ENCODE peak calls at places on chromosomes 12 and 14, in ten cellular contexts. D, S, B, W, Q, U, K, P, M and H are unnamed samples.

GRCh38 chr12:67410246-67410645 is 141.1 kb downstream of the CAND1 start:
- DNase-seq in B (no peak), S (no peak), D (no peak), M (no peak), W (no peak), K (no peak), P (no peak), U (no peak), Q (no peak), H (no peak)

GRCh38 chr12:13727707-13728147 is 253.7 kb downstream of the GRIN2B start:
- DNase-seq in S (no peak), Q (no peak), W (no peak), D (no peak), K (no peak), P (no peak), U (no peak), B (no peak), M (no peak), H (no peak)

GRCh38 chr12:121107681-121108080 is 25.0 kb upstream of the P2RX7 start:
- DNase-seq in M (no peak), P (no peak), K (no peak), B (no peak), Q (peak), U (no peak), W (no peak), S (no peak), D (no peak), H (no peak)

GRCh38 chr14:21987937-21988336 is 314.3 kb upstream of the OR4E1 start:
- DNase-seq in M (no peak), U (no peak), D (no peak), S (no peak), Q (peak), W (no peak), K (peak), P (no peak), B (no peak), H (no peak)

GRCh38 chr14:104138098-104138890 is at the start of gene KIF26A:
- DNase-seq in U (no peak), D (no peak), K (no peak), P (peak), Q (no peak), S (peak), M (no peak), B (no peak), W (no peak), H (peak)

GRCh38 chr12:30725739-30726138 is 29.0 kb downstream of the CAPRIN2 start:
- DNase-seq in W (no peak), P (no peak), M (no peak), Q (peak), U (no peak), S (no peak), B (no peak), D (no peak), K (no peak), H (peak)

GRCh38 chr12:101939856-101940265 is 62.5 kb downstream of the DRAM1 start:
- DNase-seq in M (no peak), B (peak), P (peak), D (peak), K (peak), W (peak), S (peak), U (peak), Q (peak), H (peak)

GRCh38 chr12:94832780-94833760 is 170.4 kb downstream of the NDUFA12 start:
- DNase-seq in P (peak), B (peak), W (no peak), K (no peak), Q (peak), M (no peak), U (no peak), S (peak), D (peak), H (no peak)

GRCh38 chr14:79837699-79838098 is 373.6 kb downstream of the DIO2 start:
- DNase-seq in M (no peak), B (no peak), Q (no peak), W (no peak), K (no peak), D (no peak), S (no peak), P (no peak), U (no peak), H (no peak)

GRCh38 chr14:75513911-75514672 is 8.2 kb upstream of the BATF start:
- DNase-seq in W (no peak), B (no peak), D (peak), M (no peak), Q (no peak), U (no peak), P (no peak), S (no peak), K (no peak), H (no peak)

GRCh38 chr12:39102474-39103209 is 197.3 kb upstream of the CPNE8 start:
- DNase-seq in U (no peak), D (no peak), B (no peak), K (no peak), S (no peak), M (no peak), P (no peak), Q (no peak), W (no peak), H (no peak)

GRCh38 chr12:110590806-110591326 is 7.7 kb upstream of the PPTC7 start:
- DNase-seq in W (no peak), Q (peak), B (no peak), U (no peak), M (no peak), D (no peak), S (no peak), K (peak), P (no peak), H (no peak)

GRCh38 chr12:131963381-131963780 is 13.6 kb downstream of the EP400 start:
- DNase-seq in D (no peak), B (no peak), K (no peak), Q (no peak), M (no peak), S (no peak), W (no peak), P (no peak), U (no peak), H (no peak)

GRCh38 chr12:6434205-6435180 is 10.3 kb upstream of the CD27 start:
- DNase-seq in K (no peak), S (no peak), B (peak), M (no peak), P (no peak), D (no peak), W (no peak), Q (no peak), U (no peak), H (no peak)

GRCh38 chr14:76701981-76702380 is 59.3 kb upstream of the VASH1 start:
- DNase-seq in U (no peak), D (peak), Q (no peak), M (no peak), K (no peak), S (peak), P (no peak), W (no peak), B (no peak), H (no peak)

GRCh38 chr14:64061115-64061514 is 208.3 kb downstream of the SYNE2 start:
- DNase-seq in W (no peak), P (no peak), M (no peak), Q (no peak), S (no peak), U (no peak), K (no peak), D (no peak), B (no peak), H (no peak)

GRCh38 chr12:17108877-17109520 is 503.0 kb upstream of the LMO3 start:
- DNase-seq in W (no peak), M (no peak), D (no peak), S (no peak), P (no peak), U (no peak), K (no peak), B (no peak), Q (no peak), H (peak)

GRCh38 chr14:95699397-95699796 is 13.2 kb downstream of the TCL1B start:
- DNase-seq in S (no peak), W (no peak), K (no peak), Q (no peak), D (no peak), M (no peak), B (no peak), U (no peak), P (no peak), H (no peak)

GRCh38 chr12:48815281-48816110 is 2.8 kb upstream of the CACNB3 start:
- DNase-seq in B (peak), U (peak), W (peak), S (peak), Q (peak), K (peak), P (peak), M (no peak), D (peak), H (peak)

GRCh38 chr12:65740873-65741600 is 83.2 kb upstream of the HMGA2 start:
- DNase-seq in W (peak), M (peak), P (peak), K (peak), B (peak), Q (peak), S (peak), D (peak), U (no peak), H (peak)

GRCh38 chr14:105487449-105487985 is 831 bp downstream of the CRIP1 start:
- DNase-seq in U (no peak), S (no peak), M (no peak), B (no peak), Q (no peak), P (peak), K (no peak), D (peak), W (peak), H (no peak)

DNA sequence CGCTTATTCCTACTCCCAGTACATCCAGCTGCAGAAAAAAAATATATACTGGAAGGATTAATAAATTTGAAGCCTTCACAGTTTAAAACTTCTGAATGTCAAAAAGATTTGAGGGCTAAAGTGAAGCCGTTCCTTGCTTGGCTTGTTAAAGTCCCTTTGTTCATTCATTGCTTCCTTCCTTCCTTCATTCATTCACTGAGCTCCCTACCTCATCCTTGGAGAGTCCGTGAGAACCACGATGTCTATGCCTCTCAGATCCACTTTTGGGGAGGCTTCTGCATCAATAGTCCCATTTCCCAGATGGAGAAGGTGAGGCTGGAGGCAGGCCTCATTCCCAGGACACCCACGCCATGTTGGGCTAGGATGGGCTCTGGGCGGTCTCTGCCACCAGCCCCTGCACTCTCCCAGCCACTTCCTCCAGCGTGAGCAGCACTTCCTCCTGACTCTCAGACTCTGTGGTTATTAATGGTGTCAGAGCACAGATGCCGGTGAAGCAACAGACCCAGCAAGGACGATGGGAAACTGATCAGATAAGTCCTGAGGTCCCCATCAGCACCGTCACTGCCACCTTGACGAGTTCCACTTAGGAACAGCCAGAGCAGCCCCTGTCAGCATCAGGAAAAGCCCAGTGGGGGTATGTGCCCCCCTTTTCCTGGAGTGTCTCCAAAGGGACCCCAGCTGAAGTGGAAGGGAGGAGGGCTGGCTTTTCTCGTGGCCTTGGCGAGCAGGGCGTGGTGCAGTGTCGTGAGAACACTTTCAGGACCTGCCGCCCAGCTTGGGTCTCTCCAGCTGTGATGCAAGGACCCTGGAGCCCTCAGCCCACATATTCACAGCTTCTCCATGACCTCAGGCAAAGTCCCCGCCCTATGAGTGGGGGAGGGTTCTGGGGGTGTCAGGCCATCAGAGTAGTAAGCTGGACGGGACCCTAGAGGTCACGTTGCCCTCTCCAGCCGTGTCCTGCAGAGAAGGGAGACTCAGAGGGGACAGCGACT is 21.2 kb downstream of the ASB2 start:
- DNase-seq in M (no peak), P (no peak), Q (no peak), B (no peak), D (no peak), W (no peak), U (no peak), S (no peak), K (no peak), H (no peak)
- TF ChIP-seq POLR2A in M (peak), P (no peak), Q (no peak), B (no peak), D (no peak), W (no peak), U (no peak), S (no peak), K (no peak), H (no peak)

DNA sequence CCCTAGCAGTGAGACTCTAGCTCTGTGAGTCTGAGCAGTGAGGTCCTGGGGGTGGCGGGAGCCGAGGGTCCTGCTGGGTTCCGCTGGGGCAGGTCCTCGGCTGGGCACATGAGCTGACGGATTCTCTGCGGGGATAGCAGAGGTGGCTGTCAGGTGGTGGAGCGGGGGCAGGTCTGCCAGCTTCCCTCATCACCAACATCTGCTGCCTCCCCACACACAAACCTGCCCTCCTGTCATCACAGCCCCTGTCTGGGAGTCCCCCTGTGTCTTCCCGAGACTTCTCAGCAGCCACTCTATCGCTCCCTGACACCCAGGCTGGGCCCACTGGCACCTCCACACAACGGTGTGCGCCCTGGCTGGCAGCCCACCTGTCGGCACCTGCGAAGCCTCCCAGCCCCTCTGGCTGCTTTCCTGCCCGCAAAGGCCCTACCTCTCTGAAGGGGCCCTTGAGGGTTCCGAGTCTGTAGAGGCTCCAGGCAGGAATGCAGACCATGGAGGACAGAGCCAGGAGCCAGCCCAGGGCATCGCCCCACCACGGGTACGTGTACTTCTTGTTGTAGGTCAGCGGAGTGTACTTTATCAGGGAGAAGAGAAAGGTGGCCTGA is 7.1 kb upstream of the SLC6A12 start:
- DNase-seq in M (no peak), U (no peak), Q (no peak), P (no peak), K (no peak), B (no peak), W (no peak), S (no peak), D (no peak), H (no peak)
- TF ChIP-seq POLR2A in M (no peak), U (no peak), Q (no peak), P (no peak), K (no peak), B (no peak), W (no peak), S (no peak), D (no peak), H (no peak)

GRCh38 chr14:100546051-100546443 is 41.2 kb downstream of the BEGAIN start:
- DNase-seq in S (peak), U (no peak), B (peak), D (no peak), K (no peak), P (no peak), M (peak), W (peak), Q (no peak), H (no peak)
- TF ChIP-seq POLR2A in S (no peak), U (no peak), B (no peak), D (no peak), K (no peak), P (no peak), M (no peak), W (no peak), Q (no peak), H (no peak)

GRCh38 chr14:103122578-103123127 is 608 bp upstream of the TNFAIP2 start:
- DNase-seq in S (no peak), B (no peak), D (no peak), P (peak), Q (no peak), W (no peak), M (no peak), U (no peak), K (no peak), H (peak)

GRCh38 chr14:103123128-103123633 is at the start of gene TNFAIP2:
- DNase-seq in U (peak), B (peak), S (no peak), M (no peak), D (no peak), K (no peak), W (no peak), P (peak), Q (no peak), H (no peak)

GRCh38 chr14:103121846-103122577 is 1.2 kb upstream of the TNFAIP2 start:
- DNase-seq in Q (peak), W (peak), D (peak), M (no peak), U (peak), P (peak), B (peak), K (peak), S (peak), H (peak)

GRCh38 chr14:103118663-103119404 is 4.4 kb upstream of the TNFAIP2 start:
- DNase-seq in D (no peak), M (no peak), W (peak), B (no peak), U (peak), Q (no peak), K (no peak), S (peak), P (no peak), H (no peak)

DNA sequence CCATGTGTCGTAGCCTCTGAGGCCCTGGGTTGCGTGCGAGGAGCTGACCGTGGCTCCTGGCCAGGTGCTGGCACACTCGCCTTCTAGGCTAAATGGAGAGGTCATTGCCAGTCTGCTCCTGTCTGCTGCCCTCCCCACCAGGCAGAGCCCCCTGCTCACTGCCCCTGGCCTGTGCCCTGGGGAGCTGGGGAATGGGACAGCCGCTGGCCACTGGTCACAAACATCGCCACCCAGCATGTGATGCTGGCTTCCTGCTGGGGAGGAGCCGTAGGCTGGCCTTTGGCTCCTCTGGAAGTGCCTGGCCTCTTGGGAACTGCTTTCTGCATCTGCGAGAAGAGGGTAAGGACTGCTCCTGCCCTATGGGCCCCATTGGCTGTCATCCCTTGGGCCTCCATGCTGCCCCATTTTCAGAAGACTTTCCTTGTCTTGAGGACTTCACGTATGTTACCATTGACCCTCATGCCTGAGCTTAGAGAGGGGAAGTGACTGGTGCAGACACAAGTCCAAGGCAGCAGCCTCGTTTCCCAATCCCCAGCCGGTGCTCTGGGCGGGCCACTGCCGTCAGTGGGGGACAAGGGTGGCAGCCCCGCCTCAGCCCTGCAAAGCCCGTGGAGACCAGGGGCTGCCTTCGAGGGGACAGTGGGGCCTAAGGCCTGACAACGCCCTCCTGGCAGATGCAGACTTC is 2.0 kb upstream of the TNFAIP2 start:
- DNase-seq in U (peak), Q (no peak), W (no peak), M (no peak), P (peak), S (no peak), D (no peak), B (peak), K (no peak), H (no peak)
- TF ChIP-seq POLR2A in U (no peak), Q (no peak), W (no peak), M (no peak), P (peak), S (no peak), D (no peak), B (no peak), K (no peak), H (no peak)

GRCh38 chr12:8946733-8947132 is 2.7 kb downstream of the M6PR start:
- DNase-seq in Q (no peak), D (no peak), U (no peak), P (no peak), W (no peak), M (no peak), K (no peak), B (no peak), S (no peak), H (no peak)

GRCh38 chr12:8947737-8948136 is 1.7 kb downstream of the M6PR start:
- DNase-seq in B (no peak), W (no peak), K (no peak), M (no peak), U (no peak), P (no peak), Q (no peak), D (no peak), S (no peak), H (no peak)

GRCh38 chr12:8943565-8944186 is 5.8 kb downstream of the M6PR start:
- DNase-seq in P (no peak), B (no peak), M (no peak), K (no peak), W (no peak), Q (no peak), U (no peak), S (no peak), D (no peak), H (no peak)

GRCh38 chr12:8936735-8937134 is 12.7 kb downstream of the M6PR start:
- DNase-seq in Q (no peak), U (no peak), S (no peak), D (no peak), M (no peak), P (no peak), W (no peak), B (no peak), K (no peak), H (no peak)

GRCh38 chr12:8941691-8942478 is 7.6 kb downstream of the M6PR start:
- DNase-seq in W (no peak), U (no peak), K (no peak), B (no peak), P (no peak), M (no peak), D (no peak), S (no peak), Q (no peak), H (no peak)
- TF ChIP-seq POLR2A in W (no peak), U (no peak), K (no peak), B (no peak), P (no peak), M (no peak), D (no peak), S (no peak), Q (no peak), H (no peak)

DNA sequence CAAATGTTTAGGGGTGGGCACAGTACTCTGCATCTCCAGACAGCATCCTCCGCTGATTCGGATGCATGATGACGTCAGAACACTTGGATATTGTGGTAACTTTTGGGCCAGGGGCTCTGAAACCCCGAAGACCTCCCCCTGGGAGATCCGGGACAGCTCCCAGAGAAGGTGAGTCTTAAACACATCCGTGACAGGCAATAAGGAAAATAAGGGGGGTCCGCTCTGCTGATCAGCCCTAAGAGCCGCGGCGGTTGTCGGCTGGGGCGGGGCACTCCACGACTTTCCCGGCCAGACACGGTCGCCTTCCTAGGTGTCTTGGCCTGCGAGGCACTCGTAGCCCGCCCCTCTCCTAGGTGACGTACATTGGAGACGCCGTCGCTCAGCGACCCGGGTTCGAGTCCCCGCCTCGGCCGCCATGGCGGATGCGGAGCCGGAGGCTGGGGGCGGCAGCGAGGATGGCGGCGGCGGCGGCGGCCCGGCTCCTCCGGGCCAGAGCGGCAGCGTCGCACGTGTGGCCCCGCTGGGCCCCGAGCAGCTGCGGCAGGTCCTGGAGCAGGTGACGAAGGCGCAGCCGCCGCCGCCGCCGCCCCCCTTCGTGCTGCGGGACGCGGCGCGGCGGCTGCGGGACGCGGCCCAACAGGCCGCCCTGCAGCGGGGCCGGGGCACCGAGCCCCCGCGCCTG is at the start of gene ZNF839:
- DNase-seq in P (peak), W (peak), K (peak), U (peak), S (peak), D (peak), M (peak), B (peak), Q (peak), H (peak)
- TF ChIP-seq POLR2A in P (peak), W (no peak), K (no peak), U (peak), S (peak), D (no peak), M (peak), B (peak), Q (no peak), H (peak)